ENCODE peak calls at places on chromosomes 12 and 14, in eight cellular contexts. One of them, this sample, is unnamed.

GRCh38 chr14:51733147-51733546 is 81.4 kb downstream of the FRMD6 start:
- DNase-seq in T-helper 2 cell: no peak
- DNase-seq in mucosa of descending colon: no peak
- DNase-seq in ACHN: no peak
- DNase-seq in GM13977: no peak
- DNase-seq in left cardiac atrium: no peak
- DNase-seq in epithelial cell of esophagus: no peak
- DNase-seq in substantia nigra: no peak
- DNase-seq in this sample: no peak

GRCh38 chr12:55694651-55695050 is 13.1 kb downstream of the ITGA7 start:
- DNase-seq in T-helper 2 cell: no peak
- DNase-seq in mucosa of descending colon: no peak
- DNase-seq in ACHN: no peak
- DNase-seq in GM13977: no peak
- DNase-seq in left cardiac atrium: no peak
- DNase-seq in epithelial cell of esophagus: no peak
- DNase-seq in substantia nigra: no peak
- DNase-seq in this sample: no peak

GRCh38 chr12:5428332-5429221 is 3.3 kb upstream of the NTF3 start:
- DNase-seq in T-helper 2 cell: no peak
- DNase-seq in mucosa of descending colon: no peak
- DNase-seq in ACHN: peak
- DNase-seq in GM13977: no peak
- DNase-seq in left cardiac atrium: no peak
- DNase-seq in epithelial cell of esophagus: no peak
- DNase-seq in substantia nigra: no peak
- DNase-seq in this sample: no peak

GRCh38 chr12:5429741-5430557 is 2.0 kb upstream of the NTF3 start:
- DNase-seq in T-helper 2 cell: no peak
- DNase-seq in mucosa of descending colon: no peak
- DNase-seq in ACHN: no peak
- DNase-seq in GM13977: no peak
- DNase-seq in left cardiac atrium: no peak
- DNase-seq in epithelial cell of esophagus: no peak
- DNase-seq in substantia nigra: no peak
- DNase-seq in this sample: no peak

GRCh38 chr14:38138581-38139138 is 69.0 kb upstream of the SSTR1 start:
- DNase-seq in T-helper 2 cell: no peak
- DNase-seq in mucosa of descending colon: no peak
- DNase-seq in ACHN: no peak
- DNase-seq in GM13977: no peak
- DNase-seq in left cardiac atrium: no peak
- DNase-seq in epithelial cell of esophagus: no peak
- DNase-seq in substantia nigra: no peak
- DNase-seq in this sample: no peak

GRCh38 chr14:63542231-63542999 is 762 bp downstream of the PPP2R5E start:
- DNase-seq in T-helper 2 cell: no peak
- DNase-seq in mucosa of descending colon: peak
- DNase-seq in ACHN: peak
- DNase-seq in GM13977: no peak
- DNase-seq in left cardiac atrium: peak
- DNase-seq in epithelial cell of esophagus: peak
- DNase-seq in substantia nigra: no peak
- DNase-seq in this sample: no peak

GRCh38 chr12:67482751-67483661 is 165.5 kb upstream of the DYRK2 start:
- DNase-seq in T-helper 2 cell: no peak
- DNase-seq in mucosa of descending colon: peak
- DNase-seq in ACHN: no peak
- DNase-seq in GM13977: peak
- DNase-seq in left cardiac atrium: peak
- DNase-seq in epithelial cell of esophagus: peak
- DNase-seq in substantia nigra: no peak
- DNase-seq in this sample: peak

GRCh38 chr14:50924848-50925247 is 19.4 kb downstream of the PYGL start:
- DNase-seq in T-helper 2 cell: no peak
- DNase-seq in mucosa of descending colon: no peak
- DNase-seq in ACHN: no peak
- DNase-seq in GM13977: no peak
- DNase-seq in left cardiac atrium: no peak
- DNase-seq in epithelial cell of esophagus: peak
- DNase-seq in substantia nigra: no peak
- DNase-seq in this sample: no peak

GRCh38 chr12:120470150-120470817 is 736 bp upstream of the SRSF9 start:
- DNase-seq in T-helper 2 cell: no peak
- DNase-seq in mucosa of descending colon: no peak
- DNase-seq in ACHN: peak
- DNase-seq in GM13977: no peak
- DNase-seq in left cardiac atrium: no peak
- DNase-seq in epithelial cell of esophagus: peak
- DNase-seq in substantia nigra: no peak
- DNase-seq in this sample: peak

GRCh38 chr12:84789184-84789583 is 123.4 kb downstream of the SLC6A15 start:
- DNase-seq in T-helper 2 cell: no peak
- DNase-seq in mucosa of descending colon: no peak
- DNase-seq in ACHN: no peak
- DNase-seq in GM13977: no peak
- DNase-seq in left cardiac atrium: no peak
- DNase-seq in epithelial cell of esophagus: peak
- DNase-seq in substantia nigra: no peak
- DNase-seq in this sample: no peak